ENCODE peak calls at places on chromosomes 16 and 17, in ten cellular contexts. P, K, J, T, F, A, B, W, R and O are unnamed samples.

GRCh38 chr16:82070656-82071369 is 35.8 kb downstream of the HSD17B2 start:
- DNase-seq in P (no peak), K (no peak), J (no peak), T (no peak), F (no peak), A (no peak), B (no peak), W (no peak), R (no peak), O (no peak)

GRCh38 chr16:78340590-78340989 is 241.1 kb downstream of the WWOX start:
- DNase-seq in P (no peak), K (no peak), J (no peak), T (no peak), F (no peak), A (no peak), B (no peak), W (no peak), R (no peak), O (no peak)

GRCh38 chr17:36755586-36755985 is 154.2 kb downstream of the MRM1 start:
- DNase-seq in P (no peak), K (no peak), J (peak), T (peak), F (no peak), A (no peak), B (peak), W (peak), R (peak), O (no peak)

GRCh38 chr16:76243620-76244019 is 33.6 kb upstream of the CNTNAP4 start:
- DNase-seq in P (no peak), K (no peak), J (no peak), T (no peak), F (no peak), A (no peak), B (no peak), W (no peak), R (no peak), O (no peak)

GRCh38 chr17:79809530-79810137 is 12.8 kb upstream of the CBX8 start:
- DNase-seq in P (no peak), K (no peak), J (no peak), T (peak), F (no peak), A (no peak), B (no peak), W (no peak), R (no peak), O (peak)

GRCh38 chr17:82740906-82741759 is 5.7 kb downstream of the FN3K start:
- DNase-seq in P (no peak), K (no peak), J (no peak), T (no peak), F (no peak), A (peak), B (no peak), W (no peak), R (no peak), O (no peak)

GRCh38 chr16:65497571-65497970 is 375.7 kb upstream of the CDH11 start:
- DNase-seq in P (no peak), K (no peak), J (no peak), T (no peak), F (no peak), A (no peak), B (no peak), W (no peak), R (no peak), O (no peak)

GRCh38 chr16:47524007-47524405 is 62.9 kb downstream of the PHKB start:
- DNase-seq in P (no peak), K (no peak), J (no peak), T (no peak), F (no peak), A (no peak), B (no peak), W (no peak), R (no peak), O (no peak)

GRCh38 chr16:29876578-29877249 is 13.7 kb upstream of the CDIPT start:
- DNase-seq in P (no peak), K (no peak), J (peak), T (no peak), F (no peak), A (no peak), B (no peak), W (no peak), R (no peak), O (peak)

GRCh38 chr17:50785942-50786570 is 18.7 kb upstream of the ANKRD40CL start:
- DNase-seq in P (no peak), K (no peak), J (no peak), T (no peak), F (no peak), A (no peak), B (no peak), W (no peak), R (peak), O (no peak)

GRCh38 chr17:35515027-35515426 is 22.5 kb downstream of the SLFN12L start:
- DNase-seq in P (no peak), K (no peak), J (no peak), T (no peak), F (no peak), A (no peak), B (no peak), W (no peak), R (no peak), O (no peak)

GRCh38 chr16:47463771-47464624 is 2.9 kb downstream of the PHKB start:
- DNase-seq in P (no peak), K (no peak), J (no peak), T (no peak), F (no peak), A (no peak), B (no peak), W (no peak), R (no peak), O (no peak)

GRCh38 chr16:81521141-81521626 is 76.6 kb downstream of the CMIP start:
- DNase-seq in P (no peak), K (no peak), J (peak), T (peak), F (no peak), A (peak), B (no peak), W (no peak), R (peak), O (peak)

GRCh38 chr17:38861399-38861843 is 7.9 kb upstream of the RPL23 start:
- DNase-seq in P (no peak), K (no peak), J (peak), T (no peak), F (no peak), A (no peak), B (no peak), W (no peak), R (no peak), O (no peak)

GRCh38 chr16:86046026-86046713 is 147.2 kb downstream of the IRF8 start:
- DNase-seq in P (no peak), K (no peak), J (no peak), T (peak), F (no peak), A (no peak), B (no peak), W (no peak), R (no peak), O (no peak)

GRCh38 chr17:48244121-48244711 is 136.7 kb downstream of the SNX11 start:
- DNase-seq in P (no peak), K (no peak), J (peak), T (peak), F (no peak), A (no peak), B (peak), W (no peak), R (no peak), O (no peak)

GRCh38 chr16:75341934-75342811 is 90.7 kb upstream of the BCAR1 start:
- DNase-seq in P (no peak), K (no peak), J (no peak), T (peak), F (no peak), A (no peak), B (no peak), W (no peak), R (no peak), O (no peak)

GRCh38 chr16:87608400-87608985 is 6.2 kb downstream of the JPH3 start:
- DNase-seq in P (no peak), K (no peak), J (peak), T (peak), F (peak), A (no peak), B (no peak), W (no peak), R (peak), O (no peak)

GRCh38 chr17:62708587-62708986 is 81.1 kb downstream of the MRC2 start:
- DNase-seq in P (no peak), K (peak), J (no peak), T (no peak), F (no peak), A (no peak), B (no peak), W (no peak), R (no peak), O (no peak)

GRCh38 chr16:27314161-27314723 is 468 bp downstream of the IL4R start:
- DNase-seq in P (no peak), K (peak), J (no peak), T (peak), F (peak), A (peak), B (peak), W (no peak), R (peak), O (no peak)

GRCh38 chr16:49587051-49587450 is 213.4 kb downstream of the C16orf78 start:
- DNase-seq in P (no peak), K (peak), J (no peak), T (no peak), F (no peak), A (no peak), B (no peak), W (no peak), R (no peak), O (peak)

GRCh38 chr16:14007460-14007859 is 63.7 kb upstream of the MRTFB start:
- DNase-seq in P (no peak), K (no peak), J (no peak), T (no peak), F (no peak), A (no peak), B (no peak), W (no peak), R (no peak), O (no peak)

GRCh38 chr17:42421479-42422332 is 1.4 kb downstream of the CAVIN1 start:
- DNase-seq in P (no peak), K (no peak), J (peak), T (no peak), F (peak), A (no peak), B (no peak), W (no peak), R (no peak), O (no peak)

GRCh38 chr16:82631701-82632685 is 5.2 kb downstream of the CDH13 start:
- DNase-seq in P (peak), K (no peak), J (peak), T (no peak), F (no peak), A (no peak), B (no peak), W (no peak), R (no peak), O (no peak)

GRCh38 chr16:57627184-57627871 is 1.1 kb upstream of the ADGRG1 start:
- DNase-seq in P (no peak), K (no peak), J (no peak), T (no peak), F (no peak), A (no peak), B (no peak), W (no peak), R (no peak), O (no peak)

GRCh38 chr17:16106161-16106891 is 106.7 kb downstream of the TTC19 start:
- DNase-seq in P (peak), K (no peak), J (peak), T (no peak), F (no peak), A (no peak), B (no peak), W (no peak), R (peak), O (no peak)

GRCh38 chr17:16419074-16419928 is 3.9 kb downstream of the TRPV2 start:
- DNase-seq in P (no peak), K (no peak), J (peak), T (no peak), F (no peak), A (no peak), B (no peak), W (no peak), R (no peak), O (no peak)

GRCh38 chr16:78503501-78504110 is 404.2 kb downstream of the WWOX start:
- DNase-seq in P (peak), K (no peak), J (peak), T (peak), F (no peak), A (no peak), B (peak), W (no peak), R (peak), O (no peak)

GRCh38 chr17:44218344-44219125 is 940 bp downstream of the UBTF start:
- DNase-seq in P (peak), K (peak), J (peak), T (peak), F (peak), A (peak), B (peak), W (no peak), R (peak), O (peak)
- TF ChIP-seq POLR2A in P (peak), K (peak), J (no peak), T (no peak), F (peak), A (no peak), B (no peak), W (peak), R (no peak), O (no peak)

DNA sequence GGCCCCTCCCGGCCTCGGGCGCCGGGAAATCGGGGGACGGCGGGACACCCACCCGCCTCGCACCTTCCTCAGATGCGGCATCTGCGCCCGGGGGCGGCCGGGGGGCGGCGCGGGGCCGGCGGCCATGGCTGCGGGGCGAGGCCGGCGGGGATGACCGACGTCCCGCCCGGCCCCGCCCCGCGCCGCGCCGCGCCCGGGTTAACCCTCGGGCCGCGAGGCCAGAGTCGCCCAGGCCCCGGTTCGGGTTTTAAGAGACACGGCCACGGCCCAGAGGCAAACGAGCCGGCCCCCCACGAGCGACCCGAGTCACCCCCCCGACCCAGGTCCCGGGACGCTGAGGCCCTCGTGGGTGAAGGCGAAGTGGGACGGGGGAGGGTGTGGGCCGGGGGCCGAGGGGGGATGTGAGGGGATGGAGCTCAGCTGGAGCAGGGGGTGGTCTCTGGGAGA is at the start of gene RGS11:
- DNase-seq in P (no peak), K (no peak), J (no peak), T (no peak), F (no peak), A (no peak), B (no peak), W (no peak), R (no peak), O (no peak)
- H3K4me3 ChIP-seq in P (peak), K (no peak), J (no peak), T (peak), F (peak), A (peak), B (no peak), W (peak), R (peak), O (peak)

DNA sequence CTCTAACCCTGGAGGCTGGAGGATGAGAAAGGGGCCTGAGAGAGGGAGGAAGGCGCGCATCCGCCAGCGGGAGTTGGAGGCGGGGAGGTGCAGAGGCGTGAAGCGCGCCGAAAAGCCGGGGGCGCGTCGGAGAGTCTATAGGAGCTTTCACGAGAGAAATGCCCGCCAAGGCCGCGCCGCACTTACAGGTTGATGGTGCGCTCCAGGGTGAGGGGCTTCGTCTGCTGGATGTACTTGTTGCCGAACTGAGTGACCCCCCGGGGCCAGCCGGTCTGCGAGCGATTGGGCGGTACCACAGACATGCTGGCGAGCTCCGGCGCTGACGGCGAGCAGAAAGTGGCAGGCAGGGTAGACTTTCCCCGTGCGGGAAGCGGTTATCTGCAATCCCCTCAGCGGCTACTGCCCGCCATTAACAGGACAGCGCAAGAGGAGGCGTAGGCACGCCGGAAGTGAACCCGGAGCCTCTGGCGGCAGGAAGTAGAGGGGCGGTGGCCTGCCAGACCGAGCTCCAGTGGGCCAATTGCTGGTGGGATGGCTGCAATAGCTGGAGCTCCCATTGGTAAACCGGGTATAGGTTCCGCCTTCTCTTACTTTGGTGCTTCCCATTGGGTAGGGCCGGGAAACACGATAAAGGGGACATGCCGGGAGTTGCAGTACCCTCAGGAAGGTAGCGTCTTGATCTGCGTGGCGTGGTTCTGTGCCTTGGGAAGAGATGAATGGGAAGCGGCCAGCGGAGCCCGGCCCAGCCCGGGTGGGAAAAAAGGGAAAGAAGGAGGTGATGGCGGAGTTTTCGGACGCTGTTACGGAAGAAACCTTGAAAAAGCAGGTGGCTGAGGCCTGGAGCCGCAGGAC is at the start of the genes NUDT21 and OGFOD1:
- DNase-seq in P (peak), K (peak), J (peak), T (peak), F (peak), A (peak), B (peak), W (peak), R (peak), O (peak)
- TF ChIP-seq POLR2A in P (peak), K (no peak), J (peak), T (peak), F (peak), A (peak), B (peak), W (no peak), R (peak), O (peak)

DNA sequence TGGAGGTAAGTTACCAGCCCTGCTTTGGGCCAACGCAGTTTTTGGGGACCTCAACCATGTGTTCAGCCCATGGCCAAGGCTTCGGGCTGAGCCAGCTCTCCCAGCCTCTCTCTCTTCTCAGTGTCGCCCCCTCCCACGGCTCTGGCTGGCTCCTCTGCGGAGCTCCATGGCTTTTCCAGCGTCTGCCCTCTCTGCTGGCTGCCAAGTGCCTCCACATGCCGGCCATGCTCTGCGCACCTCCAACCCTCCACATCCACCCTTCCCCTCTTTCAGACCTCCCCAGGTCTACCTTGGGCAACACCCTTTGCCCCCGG is 23.2 kb downstream of the COTL1 start:
- DNase-seq in P (no peak), K (no peak), J (no peak), T (no peak), F (no peak), A (peak), B (no peak), W (no peak), R (no peak), O (no peak)
- H3K4me3 ChIP-seq in P (no peak), K (no peak), J (no peak), T (no peak), F (no peak), A (no peak), B (no peak), W (no peak), R (no peak), O (peak)